ENCODE peak calls at places on chromosomes 13 and 19, in five cellular contexts. Y, H, S, G and Q are unnamed samples.

GRCh38 chr13:96771501-96772367 is 222.5 kb downstream of the OXGR1 start:
- DNase-seq in G (no peak), S (no peak), Y (no peak), H (no peak), Q (no peak)

GRCh38 chr19:4059931-4060620 is 6.6 kb downstream of the ZBTB7A start:
- DNase-seq in G (peak), S (no peak), Y (no peak), H (no peak), Q (no peak)

GRCh38 chr13:113980489-113981064 is 6.7 kb upstream of the C13orf46 start:
- DNase-seq in G (no peak), H (no peak), Y (no peak), S (no peak), Q (no peak)

GRCh38 chr19:16342002-16342715 is 17.5 kb downstream of the KLF2 start:
- DNase-seq in G (peak), Y (no peak), S (no peak), H (no peak), Q (peak)

GRCh38 chr19:45446295-45446694 is 21.5 kb upstream of the FOSB start:
- DNase-seq in H (no peak), Y (peak), G (peak), S (no peak), Q (no peak)

GRCh38 chr13:64457976-64458375 is 2772.2 kb downstream of the PCDH9 start:
- DNase-seq in Y (no peak), H (no peak), G (no peak), S (no peak), Q (no peak)

GRCh38 chr19:1102407-1103106 is 1.2 kb upstream of the GPX4 start:
- DNase-seq in G (peak), S (peak), H (no peak), Y (no peak), Q (no peak)

GRCh38 chr13:21542563-21542962 is 61.4 kb downstream of the MICU2 start:
- DNase-seq in S (no peak), Y (no peak), G (no peak), H (no peak), Q (no peak)

GRCh38 chr19:29530549-29531457 is 5.0 kb downstream of the VSTM2B start:
- DNase-seq in G (no peak), S (no peak), Y (peak), H (no peak), Q (no peak)

GRCh38 chr13:102484329-102484728 is 82.5 kb upstream of the FGF14 start:
- DNase-seq in Y (peak), S (no peak), H (no peak), G (no peak), Q (no peak)

GRCh38 chr13:105063676-105064075 is 1471.8 kb downstream of the EFNB2 start:
- DNase-seq in S (no peak), H (no peak), G (no peak), Y (no peak), Q (no peak)

GRCh38 chr13:80086304-80086721 is 254.6 kb downstream of the SPRY2 start:
- DNase-seq in G (no peak), Y (no peak), H (no peak), S (no peak), Q (no peak)

GRCh38 chr13:53206455-53206854 is 177.8 kb downstream of the OLFM4 start:
- DNase-seq in H (no peak), Y (no peak), S (no peak), G (no peak), Q (no peak)

GRCh38 chr19:34549833-34550232 is 68.3 kb downstream of the WTIP start:
- DNase-seq in Y (no peak), S (no peak), G (no peak), H (no peak), Q (no peak)

GRCh38 chr19:39265321-39265916 is 2.8 kb upstream of the IFNL2 start:
- DNase-seq in Y (peak), G (no peak), H (no peak), S (no peak), Q (no peak)

GRCh38 chr13:39676315-39676876 is 20.9 kb downstream of the COG6 start:
- DNase-seq in S (no peak), H (no peak), G (peak), Y (peak), Q (no peak)

GRCh38 chr13:110769097-110769496 is 55.6 kb downstream of the ING1 start:
- DNase-seq in Y (no peak), H (no peak), S (no peak), G (no peak), Q (no peak)

GRCh38 chr19:33767898-33768413 is 28.7 kb upstream of the KCTD15 start:
- DNase-seq in G (no peak), Y (peak), H (no peak), S (no peak), Q (no peak)

GRCh38 chr13:58838615-58839014 is 1207.1 kb downstream of the PCDH17 start:
- DNase-seq in S (no peak), Y (no peak), H (no peak), G (no peak), Q (no peak)

GRCh38 chr19:57978586-57979289 is 4.4 kb upstream of the C19orf18 start:
- DNase-seq in G (no peak), H (no peak), Y (no peak), S (no peak), Q (no peak)

GRCh38 chr13:102951808-102952207 is 106.0 kb downstream of the ERCC5 start:
- DNase-seq in S (no peak), H (no peak), Y (no peak), G (no peak), Q (no peak)

GRCh38 chr13:20320885-20321284 is 88.8 kb upstream of the GJB6 start:
- DNase-seq in H (peak), G (no peak), S (no peak), Y (no peak), Q (no peak)

GRCh38 chr19:38830039-38830733 is 1.4 kb downstream of the ECH1 start:
- DNase-seq in Y (no peak), S (no peak), H (no peak), G (no peak), Q (no peak)

GRCh38 chr19:42386974-42387707 is 3.0 kb downstream of the CNFN start:
- DNase-seq in S (no peak), G (peak), Y (peak), H (no peak), Q (peak)

GRCh38 chr19:10454267-10454666 is 33.9 kb downstream of the PDE4A start:
- DNase-seq in S (no peak), H (no peak), G (no peak), Y (peak), Q (no peak)

GRCh38 chr19:35556846-35557538 is 6.5 kb downstream of the ATP4A start:
- DNase-seq in S (no peak), Y (no peak), G (no peak), H (no peak), Q (no peak)

GRCh38 chr19:35557539-35558399 is 5.7 kb downstream of the ATP4A start:
- DNase-seq in G (peak), H (no peak), S (no peak), Y (peak), Q (peak)

GRCh38 chr19:35555301-35556005 is 8.0 kb downstream of the ATP4A start:
- DNase-seq in G (no peak), H (no peak), Y (peak), S (no peak), Q (no peak)

GRCh38 chr19:35554076-35554475 is 8.7 kb downstream of the TMEM147 start:
- DNase-seq in G (no peak), Y (no peak), H (no peak), S (no peak), Q (no peak)

DNA sequence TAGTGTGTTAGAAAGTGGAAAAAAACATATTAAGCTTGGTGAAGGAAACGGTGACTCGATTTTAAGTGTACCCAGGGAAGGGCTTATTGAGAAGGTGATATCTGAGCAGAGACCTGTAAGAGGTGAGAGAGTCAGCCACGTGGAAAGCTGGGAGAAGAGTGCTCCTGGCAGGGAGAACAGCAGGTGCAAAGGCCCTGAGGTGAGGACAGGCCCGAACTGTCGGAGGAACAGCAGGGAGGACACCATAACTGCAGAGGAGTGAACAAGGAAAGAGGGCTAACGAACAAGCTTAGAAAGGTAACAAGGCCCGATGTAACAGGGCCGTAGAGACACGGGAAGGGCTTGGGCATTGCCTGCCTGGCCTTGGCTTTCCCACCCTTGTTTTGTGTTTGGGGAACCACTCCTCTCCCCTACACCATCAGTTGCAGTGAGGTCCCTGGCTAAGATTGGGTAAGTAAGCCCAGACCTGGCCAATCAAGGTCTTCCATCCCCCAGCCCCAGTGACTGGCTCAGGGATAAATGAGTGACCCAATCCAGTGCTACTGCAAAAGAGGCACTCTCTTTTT is 7.3 kb downstream of the ATP4A start:
- DNase-seq in H (no peak), Y (no peak), S (no peak), G (no peak), Q (no peak)
- TF ChIP-seq CTCF in H (no peak), Y (no peak), S (no peak), G (no peak), Q (no peak)

GRCh38 chr13:28819748-28820098 is 416 bp upstream of the MTUS2 start:
- DNase-seq in S (no peak), H (no peak), Y (peak), G (peak), Q (peak)
- TF ChIP-seq CTCF in S (no peak), H (peak), Y (peak), G (peak), Q (no peak)

GRCh38 chr13:87998081-87998480 is 326.9 kb downstream of the SLITRK5 start:
- DNase-seq in Y (no peak), H (no peak), G (no peak), S (no peak), Q (no peak)

GRCh38 chr13:88000787-88001186 is 329.6 kb downstream of the SLITRK5 start:
- DNase-seq in H (no peak), G (no peak), S (no peak), Y (peak), Q (no peak)

GRCh38 chr13:87999791-88000190 is 328.6 kb downstream of the SLITRK5 start:
- DNase-seq in S (no peak), H (no peak), G (no peak), Y (no peak), Q (no peak)

GRCh38 chr13:87999141-87999765 is 328.1 kb downstream of the SLITRK5 start:
- DNase-seq in Y (no peak), S (no peak), G (no peak), H (no peak), Q (no peak)

DNA sequence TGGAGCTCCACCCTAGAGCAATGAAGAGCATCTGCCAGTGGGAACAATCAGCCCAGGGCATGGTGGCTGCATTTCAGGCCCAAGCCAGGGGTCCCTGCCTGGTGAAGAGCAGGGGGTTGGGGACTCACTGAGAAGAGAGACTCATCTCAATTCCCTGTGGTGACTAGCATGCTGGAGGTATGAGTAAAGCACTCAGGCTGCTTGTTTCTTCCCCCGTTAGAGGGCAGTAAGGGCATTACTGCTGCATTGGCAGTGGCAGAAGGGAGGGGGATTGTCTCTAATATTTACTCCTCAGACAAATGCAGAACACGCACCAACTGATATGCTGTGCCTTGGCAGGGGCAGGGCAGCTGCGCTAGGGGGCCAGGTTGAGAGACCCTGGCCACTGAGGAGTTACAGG is 329.1 kb downstream of the SLITRK5 start:
- DNase-seq in S (no peak), Y (no peak), H (no peak), G (no peak), Q (no peak)
- TF ChIP-seq CTCF in S (no peak), Y (no peak), H (no peak), G (no peak), Q (no peak)

GRCh38 chr19:2253106-2254051 is 2.8 kb downstream of the JSRP1 start:
- DNase-seq in Y (peak), G (no peak), S (no peak), H (no peak), Q (peak)

GRCh38 chr19:2255982-2256685 is at the start of gene JSRP1:
- DNase-seq in S (no peak), H (no peak), Y (no peak), G (no peak), Q (no peak)

GRCh38 chr19:2252481-2253105 is 3.5 kb downstream of the AMH start:
- DNase-seq in S (no peak), Y (peak), G (no peak), H (no peak), Q (no peak)

GRCh38 chr19:2255112-2255845 is 938 bp downstream of the JSRP1 start:
- DNase-seq in H (no peak), Y (no peak), G (no peak), S (no peak), Q (no peak)

DNA sequence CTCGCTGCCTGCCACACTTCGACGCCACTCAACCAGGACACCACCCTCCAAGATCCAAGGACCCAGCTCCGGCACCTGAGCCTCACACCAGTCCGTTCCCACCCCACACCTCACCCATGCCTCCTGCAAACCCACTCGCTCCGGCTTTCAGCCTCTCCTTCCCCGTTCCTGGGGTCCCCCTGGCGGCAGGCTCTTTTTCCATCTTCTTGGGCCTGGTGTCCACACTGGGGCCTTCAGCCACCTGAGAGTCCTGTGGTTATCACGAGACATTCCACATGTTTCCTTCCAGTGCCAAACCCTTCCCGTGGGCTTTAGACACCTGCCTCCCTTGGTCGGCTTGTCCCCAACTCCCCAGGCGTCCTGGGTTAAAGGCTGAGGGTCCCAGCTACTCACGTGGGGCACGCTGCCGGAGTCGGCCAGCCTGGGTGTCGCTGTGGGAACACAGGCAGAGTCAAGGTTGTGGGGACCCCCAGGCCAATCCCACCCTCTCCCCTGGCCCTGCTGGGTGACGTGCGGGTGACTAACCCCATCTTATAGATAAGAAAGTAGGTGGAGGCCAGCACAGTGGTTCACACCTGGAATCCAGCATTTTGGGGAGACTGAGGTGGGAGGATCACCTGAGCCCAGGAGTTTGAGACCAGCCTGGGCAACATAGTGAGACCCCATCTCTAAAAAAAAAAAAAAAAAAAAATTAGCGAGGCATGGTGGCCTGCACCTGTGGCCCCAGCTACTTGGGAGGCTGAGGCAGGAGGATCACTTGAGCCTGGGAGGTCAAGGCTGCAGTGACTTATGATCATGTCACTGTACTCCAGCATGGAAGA is 2.0 kb downstream of the JSRP1 start:
- DNase-seq in G (no peak), H (no peak), S (no peak), Y (peak), Q (no peak)
- TF ChIP-seq CTCF in G (no peak), H (peak), S (no peak), Y (peak), Q (no peak)

DNA sequence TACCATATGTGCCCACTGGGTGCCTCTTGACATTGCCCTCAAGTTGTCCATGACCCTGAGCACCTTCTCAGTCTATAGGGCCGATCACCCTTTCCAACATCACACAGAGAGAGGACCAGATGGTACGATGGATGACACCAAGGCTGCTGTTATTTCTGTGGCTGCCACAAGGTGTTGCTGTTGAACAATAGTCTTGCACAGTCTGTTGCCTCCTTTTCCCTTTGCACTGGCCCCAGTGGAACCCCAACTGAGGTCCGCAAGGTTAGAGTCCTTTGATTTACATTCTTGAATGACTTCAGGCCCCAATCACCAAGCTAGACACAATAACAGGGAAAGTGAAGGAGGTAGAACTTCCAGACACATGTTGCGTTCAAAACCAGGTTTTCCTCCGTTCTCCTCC is 52.0 kb downstream of the TINCR start:
- DNase-seq in S (no peak), G (no peak), H (no peak), Y (no peak), Q (no peak)
- TF ChIP-seq CTCF in S (no peak), G (no peak), H (no peak), Y (peak), Q (no peak)